ENCODE peak calls at places on chromosomes 1 and 21, in five cellular contexts. One of them, this sample, is unnamed.

GRCh38 chr1:27588256-27589232 is 15.4 kb downstream of the AHDC1 start:
- DNase-seq in GM23338: no peak
- DNase-seq in psoas muscle: no peak
- DNase-seq in stomach: no peak
- DNase-seq in cardiac muscle cell: no peak
- DNase-seq in this sample: no peak

GRCh38 chr1:159556931-159557369 is 21.1 kb upstream of the OR10J5 start:
- DNase-seq in cardiac muscle cell: no peak
- DNase-seq in psoas muscle: no peak
- DNase-seq in GM23338: no peak
- DNase-seq in stomach: no peak
- DNase-seq in this sample: no peak

GRCh38 chr1:47449702-47450552 is 12.1 kb downstream of the FOXD2 start:
- DNase-seq in GM23338: peak; percentile 88
- DNase-seq in cardiac muscle cell: peak; percentile 56
- DNase-seq in psoas muscle: peak; percentile 67
- DNase-seq in stomach: peak; percentile 61
- DNase-seq in this sample: peak; percentile 94

GRCh38 chr1:114585221-114585620 is 3.8 kb upstream of the BCAS2 start:
- DNase-seq in psoas muscle: no peak
- DNase-seq in cardiac muscle cell: no peak
- DNase-seq in GM23338: no peak
- DNase-seq in stomach: no peak
- DNase-seq in this sample: no peak

GRCh38 chr1:169120066-169120465 is 13.6 kb downstream of the ATP1B1 start:
- DNase-seq in stomach: no peak
- DNase-seq in GM23338: no peak
- DNase-seq in cardiac muscle cell: no peak
- DNase-seq in psoas muscle: no peak
- DNase-seq in this sample: no peak

GRCh38 chr1:218741852-218742251 is 396.7 kb downstream of the TGFB2 start:
- DNase-seq in GM23338: no peak
- DNase-seq in stomach: no peak
- DNase-seq in cardiac muscle cell: no peak
- DNase-seq in psoas muscle: no peak
- DNase-seq in this sample: no peak

GRCh38 chr1:246219508-246220030 is 287.5 kb downstream of the SMYD3 start:
- DNase-seq in GM23338: peak; percentile 28
- DNase-seq in cardiac muscle cell: peak; percentile 61
- DNase-seq in stomach: no peak
- DNase-seq in psoas muscle: no peak
- DNase-seq in this sample: peak; percentile 46

GRCh38 chr1:196517193-196517592 is 91.0 kb downstream of the KCNT2 start:
- DNase-seq in GM23338: no peak
- DNase-seq in psoas muscle: no peak
- DNase-seq in cardiac muscle cell: no peak
- DNase-seq in stomach: no peak
- DNase-seq in this sample: no peak

GRCh38 chr1:34742667-34743270 is 12.1 kb upstream of the GJB5 start:
- DNase-seq in stomach: peak; percentile 86
- DNase-seq in psoas muscle: peak; percentile 81
- DNase-seq in cardiac muscle cell: peak; percentile 86
- DNase-seq in GM23338: peak; percentile 90
- DNase-seq in this sample: peak; percentile 96

GRCh38 chr1:247290576-247290975 is 34.7 kb downstream of the VN1R5 start:
- DNase-seq in psoas muscle: no peak
- DNase-seq in GM23338: no peak
- DNase-seq in stomach: no peak
- DNase-seq in cardiac muscle cell: no peak
- DNase-seq in this sample: peak; percentile 6

GRCh38 chr21:41744028-41744940 is 22.6 kb downstream of the RIPK4 start:
- DNase-seq in stomach: no peak
- DNase-seq in psoas muscle: no peak
- DNase-seq in cardiac muscle cell: peak; percentile 60
- DNase-seq in GM23338: no peak
- DNase-seq in this sample: peak; percentile 51

GRCh38 chr1:9438431-9439073 is 100.7 kb upstream of the SLC25A33 start:
- DNase-seq in cardiac muscle cell: no peak
- DNase-seq in psoas muscle: peak; percentile 86
- DNase-seq in stomach: peak; percentile 44
- DNase-seq in GM23338: no peak
- DNase-seq in this sample: peak; percentile 31

GRCh38 chr1:8061210-8061609 is 35.1 kb upstream of the ERRFI1 start:
- DNase-seq in psoas muscle: no peak
- DNase-seq in cardiac muscle cell: no peak
- DNase-seq in GM23338: no peak
- DNase-seq in stomach: peak; percentile 60
- DNase-seq in this sample: no peak

GRCh38 chr1:204882479-204882878 is 11.8 kb downstream of the NFASC start:
- DNase-seq in cardiac muscle cell: no peak
- DNase-seq in psoas muscle: no peak
- DNase-seq in GM23338: no peak
- DNase-seq in stomach: peak; percentile 60
- DNase-seq in this sample: no peak

GRCh38 chr1:43367026-43367903 is 546 bp downstream of the ELOVL1 start:
- DNase-seq in psoas muscle: peak; percentile 56
- DNase-seq in GM23338: peak; percentile 63
- DNase-seq in cardiac muscle cell: no peak
- DNase-seq in stomach: no peak
- DNase-seq in this sample: peak; percentile 87

GRCh38 chr1:11391891-11392290 is 87.1 kb upstream of the DISP3 start:
- DNase-seq in stomach: no peak
- DNase-seq in cardiac muscle cell: no peak
- DNase-seq in GM23338: no peak
- DNase-seq in psoas muscle: no peak
- DNase-seq in this sample: no peak

GRCh38 chr1:218480137-218480536 is 135.0 kb downstream of the TGFB2 start:
- DNase-seq in stomach: no peak
- DNase-seq in cardiac muscle cell: no peak
- DNase-seq in psoas muscle: no peak
- DNase-seq in GM23338: no peak
- DNase-seq in this sample: no peak

GRCh38 chr1:198168180-198168579 is 11.4 kb downstream of the NEK7 start:
- DNase-seq in GM23338: no peak
- DNase-seq in cardiac muscle cell: no peak
- DNase-seq in psoas muscle: no peak
- DNase-seq in stomach: no peak
- DNase-seq in this sample: no peak
- H3K36me3 ChIP-seq in GM23338: no peaks in the 10 kb centered on the region
- H3K36me3 ChIP-seq in cardiac muscle cell: no peaks in the 10 kb centered on the region
- H3K36me3 ChIP-seq in psoas muscle: no peaks in the 10 kb centered on the region
- H3K36me3 ChIP-seq in stomach: no peaks in the 10 kb centered on the region
- H3K36me3 ChIP-seq in this sample: no peaks in the 10 kb centered on the region

DNA sequence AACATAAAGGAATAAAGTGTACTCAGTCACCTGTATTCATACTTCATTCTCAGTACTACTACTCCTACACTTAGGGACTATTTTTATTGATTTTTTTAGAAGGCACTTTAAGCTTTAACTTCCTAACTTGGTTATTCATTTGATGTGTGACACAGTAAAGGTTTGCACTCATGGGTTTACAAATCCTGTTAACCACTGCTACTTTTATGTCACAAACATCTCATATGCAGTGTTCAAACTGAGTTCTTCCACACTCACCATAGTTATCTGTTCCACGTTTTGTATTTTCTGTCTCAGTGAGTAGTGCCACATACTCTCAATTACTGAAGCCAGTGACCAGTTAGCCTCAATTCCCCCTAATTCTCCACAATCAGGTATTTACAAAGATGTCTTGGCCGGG is 33.2 kb downstream of the RCOR3 start:
- DNase-seq in psoas muscle: no peak
- DNase-seq in cardiac muscle cell: no peak
- DNase-seq in stomach: no peak
- DNase-seq in GM23338: no peak
- DNase-seq in this sample: no peak
- H3K36me3 ChIP-seq in psoas muscle: peaks cover 89% of the 10 kb centered on the region
- H3K36me3 ChIP-seq in cardiac muscle cell: peaks cover 83% of the 10 kb centered on the region
- H3K36me3 ChIP-seq in stomach: peaks cover 90% of the 10 kb centered on the region
- H3K36me3 ChIP-seq in GM23338: peaks cover 35% of the 10 kb centered on the region
- H3K36me3 ChIP-seq in this sample: peaks cover 15% of the 10 kb centered on the region

DNA sequence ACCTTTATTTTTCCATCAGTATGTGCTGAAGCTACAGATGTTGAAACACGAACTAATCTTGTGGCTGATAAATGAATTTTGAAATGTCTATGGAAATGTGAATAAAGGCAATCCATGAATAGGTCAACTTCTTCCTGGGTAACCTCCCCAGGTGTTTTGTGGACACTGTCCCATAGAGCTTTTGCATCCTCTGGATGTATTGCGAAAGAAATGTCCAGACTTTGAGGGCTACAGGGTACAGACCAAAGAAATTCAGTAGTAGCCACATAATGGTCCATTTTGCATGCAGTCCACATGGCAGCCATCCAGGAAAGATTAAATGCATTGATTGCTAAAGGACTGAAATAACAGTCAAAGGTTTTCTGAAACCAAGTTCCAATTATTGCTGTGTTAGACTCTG is 21.5 kb upstream of the DARS2 start:
- DNase-seq in cardiac muscle cell: no peak
- DNase-seq in psoas muscle: no peak
- DNase-seq in stomach: no peak
- DNase-seq in GM23338: no peak
- DNase-seq in this sample: no peak
- H3K36me3 ChIP-seq in cardiac muscle cell: peaks cover 25% of the 10 kb centered on the region
- H3K36me3 ChIP-seq in psoas muscle: peaks cover 54% of the 10 kb centered on the region
- H3K36me3 ChIP-seq in stomach: peaks cover 34% of the 10 kb centered on the region
- H3K36me3 ChIP-seq in GM23338: peaks cover 27% of the 10 kb centered on the region
- H3K36me3 ChIP-seq in this sample: peaks cover 8% of the 10 kb centered on the region

GRCh38 chr1:51359860-51360259 is 29.5 kb upstream of the TTC39A start:
- DNase-seq in stomach: no peak
- DNase-seq in cardiac muscle cell: no peak
- DNase-seq in GM23338: no peak
- DNase-seq in psoas muscle: no peak
- DNase-seq in this sample: no peak

GRCh38 chr1:51369171-51369570 is 38.8 kb upstream of the TTC39A start:
- DNase-seq in GM23338: no peak
- DNase-seq in stomach: no peak
- DNase-seq in psoas muscle: no peak
- DNase-seq in cardiac muscle cell: no peak
- DNase-seq in this sample: no peak

DNA sequence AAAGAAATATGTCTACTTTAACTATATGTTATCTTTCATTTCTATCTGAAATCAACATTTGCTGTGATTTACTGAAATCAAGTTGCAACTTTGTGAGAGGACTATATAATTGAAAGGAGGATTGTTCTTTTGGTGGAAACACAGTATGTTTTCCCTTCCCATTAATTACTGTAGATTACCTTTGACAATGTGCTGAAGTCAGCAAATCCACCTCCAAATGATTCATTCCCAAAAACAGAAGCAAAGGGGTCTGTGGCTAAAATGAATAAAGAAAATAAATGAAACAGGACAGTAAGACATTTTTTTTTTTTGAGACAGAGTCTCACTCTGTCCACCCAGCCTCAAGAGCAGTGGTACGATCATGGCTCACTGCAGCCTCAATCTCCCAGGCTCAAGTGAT is 35.4 kb upstream of the TTC39A start:
- DNase-seq in cardiac muscle cell: no peak
- DNase-seq in stomach: no peak
- DNase-seq in psoas muscle: no peak
- DNase-seq in GM23338: no peak
- DNase-seq in this sample: no peak
- H3K36me3 ChIP-seq in cardiac muscle cell: peaks cover 55% of the 10 kb centered on the region
- H3K36me3 ChIP-seq in stomach: peaks cover 80% of the 10 kb centered on the region
- H3K36me3 ChIP-seq in psoas muscle: peaks cover 64% of the 10 kb centered on the region
- H3K36me3 ChIP-seq in GM23338: peaks cover 5% of the 10 kb centered on the region
- H3K36me3 ChIP-seq in this sample: no peaks in the 10 kb centered on the region

DNA sequence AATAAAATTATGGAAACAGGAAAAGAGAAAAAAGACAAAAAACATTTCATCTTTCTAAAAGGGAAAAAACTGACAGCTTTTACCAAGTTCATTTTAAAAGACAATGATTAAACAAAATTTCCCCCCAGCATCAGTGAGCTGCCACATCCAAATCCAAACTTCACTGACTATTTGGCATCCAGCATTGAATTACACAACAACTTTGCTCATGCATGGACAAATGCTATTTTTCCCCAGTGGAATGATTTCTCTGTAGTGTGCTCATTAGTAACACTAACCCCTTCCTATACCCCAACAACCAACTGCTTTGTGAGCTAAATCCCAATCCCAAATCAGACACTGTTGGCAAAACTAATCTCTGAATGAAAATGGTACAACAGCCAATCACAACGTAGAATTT is 38.0 kb downstream of the PIK3R3 start:
- DNase-seq in GM23338: no peak
- DNase-seq in psoas muscle: no peak
- DNase-seq in stomach: no peak
- DNase-seq in cardiac muscle cell: no peak
- DNase-seq in this sample: no peak
- H3K36me3 ChIP-seq in GM23338: no peaks in the 10 kb centered on the region
- H3K36me3 ChIP-seq in psoas muscle: no peaks in the 10 kb centered on the region
- H3K36me3 ChIP-seq in stomach: no peaks in the 10 kb centered on the region
- H3K36me3 ChIP-seq in cardiac muscle cell: no peaks in the 10 kb centered on the region
- H3K36me3 ChIP-seq in this sample: no peaks in the 10 kb centered on the region

GRCh38 chr1:152658649-152659048 is 4.5 kb upstream of the LCE2D start:
- DNase-seq in cardiac muscle cell: no peak
- DNase-seq in GM23338: no peak
- DNase-seq in psoas muscle: no peak
- DNase-seq in stomach: no peak
- DNase-seq in this sample: no peak
- H3K36me3 ChIP-seq in cardiac muscle cell: no peaks in the 10 kb centered on the region
- H3K36me3 ChIP-seq in GM23338: no peaks in the 10 kb centered on the region
- H3K36me3 ChIP-seq in psoas muscle: no peaks in the 10 kb centered on the region
- H3K36me3 ChIP-seq in stomach: no peaks in the 10 kb centered on the region
- H3K36me3 ChIP-seq in this sample: no peaks in the 10 kb centered on the region

DNA sequence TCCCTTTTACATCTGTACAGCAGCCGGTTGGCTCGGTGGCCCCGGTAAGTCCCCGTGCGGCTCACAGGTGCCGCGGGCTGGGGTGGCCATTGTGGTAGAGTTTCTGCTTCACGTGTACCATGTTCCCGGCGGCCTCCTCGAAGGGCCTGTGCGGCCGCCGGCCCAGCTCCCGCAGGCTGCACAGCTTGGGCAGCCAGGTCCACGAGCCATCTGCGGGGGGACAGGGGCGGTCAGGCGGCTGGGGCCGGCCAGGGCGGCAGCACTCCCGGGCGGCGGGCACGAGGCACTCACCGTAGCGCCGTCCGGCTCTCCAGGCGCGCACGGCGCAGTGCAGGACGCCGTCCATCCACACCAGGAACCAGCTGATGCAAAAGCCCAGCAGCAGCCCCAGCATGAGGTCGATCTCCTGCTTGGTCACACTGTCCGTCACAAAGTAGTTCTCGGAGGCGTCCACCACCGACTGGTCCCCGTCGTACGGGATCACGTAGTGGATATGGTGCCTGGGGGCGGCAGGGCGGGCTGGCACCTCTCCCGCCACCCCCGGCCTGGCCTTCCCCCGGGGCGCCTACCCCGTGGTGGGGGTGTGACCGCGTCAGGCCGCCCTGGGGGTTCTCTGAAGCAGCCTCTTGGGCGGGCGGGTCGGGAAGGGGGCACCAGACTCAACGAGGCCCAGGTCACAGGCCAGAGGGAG is 5.0 kb downstream of the TMEM240 start:
- DNase-seq in GM23338: no peak
- DNase-seq in cardiac muscle cell: no peak
- DNase-seq in stomach: no peak
- DNase-seq in psoas muscle: no peak
- DNase-seq in this sample: peak; percentile 80
- H3K36me3 ChIP-seq in GM23338: no peaks in the 10 kb centered on the region
- H3K36me3 ChIP-seq in cardiac muscle cell: no peaks in the 10 kb centered on the region
- H3K36me3 ChIP-seq in stomach: peaks cover 35% of the 10 kb centered on the region
- H3K36me3 ChIP-seq in psoas muscle: no peaks in the 10 kb centered on the region
- H3K36me3 ChIP-seq in this sample: no peaks in the 10 kb centered on the region

GRCh38 chr1:119724611-119725218 is 13.0 kb downstream of the PHGDH start:
- DNase-seq in GM23338: no peak
- DNase-seq in psoas muscle: no peak
- DNase-seq in cardiac muscle cell: no peak
- DNase-seq in stomach: no peak
- DNase-seq in this sample: no peak
- H3K36me3 ChIP-seq in GM23338: peaks cover 96% of the 10 kb centered on the region
- H3K36me3 ChIP-seq in psoas muscle: no peaks in the 10 kb centered on the region
- H3K36me3 ChIP-seq in cardiac muscle cell: peaks cover 12% of the 10 kb centered on the region
- H3K36me3 ChIP-seq in stomach: peaks cover 72% of the 10 kb centered on the region
- H3K36me3 ChIP-seq in this sample: peaks cover 80% of the 10 kb centered on the region

This sample was measured in H7.